ENCODE peak calls at places on chromosomes 12 and 14, in nine cellular contexts. D is colonic mucosa; C is BJ; H is Panc1; E is CD8-positive, alpha-beta memory T cell; V is astrocyte of the spinal cord; K is RWPE2; Z is keratinocyte; B is heart right ventricle. N is an unnamed sample.

GRCh38 chr12:83985068-83985467 is 927.5 kb downstream of the SLC6A15 start:
- DNase-seq in H (no peak), V (no peak), B (no peak), C (no peak), Z (no peak), E (no peak), K (no peak), D (no peak), N (no peak)

GRCh38 chr12:51864701-51865469 is 16.4 kb upstream of the FIGNL2 start:
- DNase-seq in H (no peak), K (no peak), C (no peak), E (no peak), Z (no peak), B (no peak), D (no peak), V (no peak), N (no peak)

GRCh38 chr12:50088577-50089335 is 3.6 kb downstream of the SMARCD1 start:
- DNase-seq in D (peak), H (no peak), K (no peak), B (peak), E (peak), V (peak), Z (peak), C (no peak), N (no peak)

GRCh38 chr14:76690502-76691105 is 70.7 kb upstream of the VASH1 start:
- DNase-seq in E (no peak), C (no peak), V (no peak), K (no peak), D (no peak), B (no peak), H (no peak), Z (no peak), N (no peak)

GRCh38 chr14:68662395-68662794 is 130.5 kb downstream of the ZFP36L1 start:
- DNase-seq in V (no peak), C (no peak), H (no peak), E (no peak), Z (no peak), B (no peak), K (peak), D (no peak), N (no peak)

GRCh38 chr12:96501908-96502307 is 12.5 kb downstream of the CFAP54 start:
- DNase-seq in K (no peak), C (no peak), B (no peak), Z (no peak), H (no peak), V (no peak), E (no peak), D (no peak), N (no peak)

GRCh38 chr12:64608901-64609542 is 1.3 kb upstream of the RASSF3 start:
- DNase-seq in K (no peak), D (peak), E (peak), H (peak), C (no peak), Z (peak), B (peak), V (peak), N (no peak)

GRCh38 chr12:51533799-51534198 is 57.2 kb upstream of the SCN8A start:
- DNase-seq in V (peak), C (no peak), H (no peak), D (no peak), E (no peak), B (no peak), K (no peak), Z (no peak), N (no peak)

DNA sequence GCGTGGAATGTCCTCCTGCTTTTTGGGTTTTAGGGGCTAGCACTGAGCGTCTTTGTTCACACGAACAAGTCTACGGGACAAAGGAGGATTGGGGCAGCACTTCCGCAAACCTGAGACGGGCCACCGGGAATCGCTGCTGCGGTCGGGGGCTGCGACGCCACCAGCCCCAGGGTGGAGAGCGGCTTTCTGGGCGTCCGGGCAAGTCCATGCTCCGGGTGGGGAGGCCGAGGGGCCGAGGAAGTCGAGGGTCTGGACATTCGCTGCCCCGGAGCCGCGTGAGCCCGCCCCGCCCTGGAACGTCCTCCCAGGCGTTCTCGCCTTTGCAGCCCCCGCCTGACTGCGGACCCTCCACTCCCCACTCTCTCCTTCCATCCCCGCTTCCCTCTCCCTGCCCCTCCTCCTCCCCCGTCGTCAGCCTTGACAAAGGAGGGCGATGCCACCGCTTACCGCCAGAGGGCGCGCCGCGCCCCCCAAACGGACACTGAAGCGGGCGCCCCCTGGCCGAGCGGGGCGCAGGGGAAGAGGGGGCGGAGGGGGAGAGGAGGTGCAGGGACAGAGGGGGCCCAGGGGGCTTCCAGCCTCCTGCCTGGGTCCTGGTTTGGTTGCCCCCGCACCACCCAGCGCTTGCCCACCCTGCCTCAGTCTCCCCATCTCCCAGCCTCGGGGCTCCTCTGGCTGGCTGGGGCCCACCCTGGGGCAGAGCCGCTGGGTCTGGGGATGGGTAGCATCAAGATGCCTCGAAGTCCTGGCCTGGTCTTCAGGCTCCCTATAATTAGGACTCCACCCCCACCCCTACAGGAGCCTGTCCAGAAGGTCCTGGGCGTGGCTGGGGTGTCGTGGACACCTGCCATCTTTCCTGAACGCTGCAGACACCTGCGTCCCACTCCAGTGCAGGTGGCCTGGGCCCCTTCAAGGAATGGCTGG is 39.1 kb upstream of the INF2 start:
- DNase-seq in D (peak), Z (no peak), B (peak), V (peak), E (peak), K (no peak), H (no peak), C (no peak), N (no peak)
- H3K4me3 ChIP-seq in D (peak), Z (no peak), B (peak), V (peak), E (no peak), K (peak), H (peak), C (peak), N (peak)

DNA sequence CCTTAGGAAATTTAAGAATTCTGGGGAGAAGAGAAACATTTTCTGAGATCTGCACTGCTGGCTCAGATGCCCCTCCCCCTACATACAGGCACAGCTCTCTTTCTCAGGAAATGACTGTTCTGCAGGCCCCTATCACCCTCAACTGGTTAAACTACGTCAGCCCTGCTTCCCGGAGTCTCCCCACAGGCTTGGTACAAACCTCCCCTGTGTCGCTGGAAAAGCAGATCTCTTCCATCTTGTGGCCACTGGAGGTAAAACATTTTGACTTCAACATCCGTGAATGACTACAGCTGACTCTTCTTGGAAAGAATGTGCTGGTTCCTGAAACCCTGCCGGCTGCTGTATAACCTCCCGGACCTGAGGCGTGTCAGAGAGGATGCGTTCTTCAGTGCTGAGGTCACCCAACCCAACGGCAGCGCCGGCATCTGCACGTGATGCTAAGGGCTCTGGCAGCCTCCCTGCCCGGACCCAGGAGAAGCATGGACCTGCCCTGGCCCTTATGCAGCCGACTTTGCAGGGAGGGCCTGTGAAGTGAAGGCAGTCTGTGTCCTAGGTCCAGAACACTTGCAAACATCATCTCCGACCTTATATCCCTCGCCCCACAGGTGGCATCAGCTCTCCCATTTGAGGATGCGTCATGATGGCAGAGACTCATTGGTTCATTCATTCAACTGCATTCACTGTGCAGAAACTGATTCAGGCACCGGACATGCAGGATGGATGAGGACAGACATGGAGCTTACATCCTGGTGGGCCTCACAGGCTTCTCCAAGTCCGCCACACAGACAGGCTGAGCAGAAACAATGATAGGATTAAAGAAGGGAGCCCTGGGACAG is 129.2 kb downstream of the GCH1 start:
- DNase-seq in C (peak), D (peak), H (peak), E (peak), K (peak), B (peak), Z (peak), V (peak), N (peak)
- H3K4me3 ChIP-seq in C (no peak), D (no peak), H (no peak), E (peak), K (no peak), B (no peak), Z (peak), V (peak), N (no peak)

GRCh38 chr14:97618917-97619690 is 821.9 kb downstream of the VRK1 start:
- DNase-seq in E (no peak), B (no peak), D (no peak), C (no peak), V (no peak), Z (no peak), H (no peak), K (no peak), N (no peak)
- H3K4me3 ChIP-seq in E (no peak), B (no peak), D (no peak), C (no peak), V (no peak), Z (no peak), H (no peak), K (no peak), N (no peak)

GRCh38 chr14:92755495-92755894 is 7.1 kb upstream of the LGMN start:
- DNase-seq in E (no peak), C (no peak), K (no peak), Z (no peak), H (no peak), D (no peak), B (no peak), V (no peak), N (no peak)

GRCh38 chr14:92754956-92755355 is 6.5 kb upstream of the LGMN start:
- DNase-seq in Z (no peak), E (no peak), B (no peak), K (no peak), V (no peak), D (no peak), H (no peak), C (no peak), N (no peak)

GRCh38 chr14:92759679-92760523 is 11.5 kb upstream of the LGMN start:
- DNase-seq in B (no peak), V (no peak), E (no peak), H (no peak), K (no peak), C (no peak), D (no peak), Z (no peak), N (no peak)

GRCh38 chr14:92759300-92759678 is 10.9 kb upstream of the LGMN start:
- DNase-seq in D (peak), E (no peak), C (no peak), V (peak), K (no peak), B (no peak), H (no peak), Z (no peak), N (no peak)

GRCh38 chr14:92760524-92760805 is 12.0 kb upstream of the LGMN start:
- DNase-seq in E (no peak), V (no peak), D (no peak), Z (no peak), B (no peak), H (no peak), C (no peak), K (no peak), N (no peak)
- H3K4me3 ChIP-seq in E (no peak), V (no peak), D (no peak), Z (no peak), B (no peak), H (no peak), C (no peak), K (no peak), N (no peak)

GRCh38 chr12:107748472-107748871 is 12.5 kb downstream of the PRDM4 start:
- DNase-seq in C (peak), V (peak), K (no peak), E (no peak), D (no peak), H (no peak), Z (no peak), B (no peak), N (peak)

DNA sequence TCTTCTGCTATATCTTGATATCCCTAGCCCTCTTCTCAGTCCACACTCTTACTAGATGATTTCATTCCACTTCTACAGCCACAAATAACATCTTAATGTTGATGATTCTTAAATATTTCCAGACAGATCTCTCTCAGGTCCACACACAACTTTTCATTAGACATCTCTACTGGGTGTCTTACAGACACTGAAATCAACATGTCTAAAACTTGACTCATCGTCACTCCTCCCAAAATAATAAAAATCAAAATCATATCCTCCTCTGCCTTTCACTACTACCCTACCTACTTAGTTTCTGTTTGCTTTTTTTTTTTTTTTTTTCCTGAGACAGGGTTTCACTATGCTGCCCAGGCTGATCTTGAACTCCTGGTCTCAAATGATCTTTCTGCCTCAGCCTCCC is 11.8 kb downstream of the PRDM4 start:
- DNase-seq in H (no peak), B (no peak), D (no peak), Z (no peak), K (no peak), E (no peak), C (no peak), V (peak), N (no peak)
- H3K4me3 ChIP-seq in H (no peak), B (no peak), D (no peak), Z (peak), K (no peak), E (no peak), C (no peak), V (no peak), N (no peak)

GRCh38 chr12:102503871-102504270 is 23.5 kb upstream of the IGF1 start:
- DNase-seq in Z (no peak), H (no peak), V (no peak), C (no peak), B (no peak), E (no peak), K (no peak), D (no peak), N (no peak)
- H3K4me3 ChIP-seq in Z (no peak), H (no peak), V (no peak), C (no peak), B (no peak), E (no peak), K (no peak), D (no peak), N (no peak)

GRCh38 chr14:23052671-23053070 is 4.6 kb downstream of the CDH24 start:
- DNase-seq in Z (no peak), V (no peak), B (no peak), E (no peak), D (no peak), K (no peak), H (no peak), C (no peak), N (no peak)

GRCh38 chr14:23054000-23054811 is 3.1 kb downstream of the CDH24 start:
- DNase-seq in H (no peak), Z (no peak), D (no peak), B (no peak), E (no peak), C (no peak), K (peak), V (no peak), N (no peak)

GRCh38 chr14:23051482-23051881 is 5.8 kb downstream of the CDH24 start:
- DNase-seq in K (no peak), E (no peak), B (no peak), Z (no peak), D (no peak), H (no peak), V (no peak), C (no peak), N (no peak)

GRCh38 chr14:23053426-23053825 is 3.9 kb downstream of the CDH24 start:
- DNase-seq in V (no peak), D (no peak), Z (no peak), H (no peak), C (no peak), B (no peak), K (peak), E (no peak), N (no peak)

GRCh38 chr14:23052182-23052623 is 5.1 kb downstream of the CDH24 start:
- DNase-seq in C (no peak), H (no peak), K (peak), D (no peak), E (no peak), V (no peak), B (no peak), Z (no peak), N (no peak)
- H3K4me3 ChIP-seq in C (no peak), H (no peak), K (no peak), D (no peak), E (no peak), V (no peak), B (no peak), Z (no peak), N (no peak)